ENCODE peak calls at places on chromosomes 13 and 19, in eight cellular contexts. L is foreskin fibroblast, F is heart left ventricle, E is AG04450, M is cardiac muscle cell, Q is PC-9, Y is ovary, N is A549. S is an unnamed sample.

GRCh38 chr13:91722267-91722884 is 324.0 kb downstream of the GPC5 start:
- DNase-seq in L (peak), F (no peak), E (no peak), M (peak), Q (no peak), Y (no peak), N (no peak), S (no peak)

GRCh38 chr13:99854376-99854775 is 117.2 kb downstream of the ZIC5 start:
- DNase-seq in L (no peak), F (no peak), E (no peak), M (no peak), Q (no peak), Y (no peak), N (no peak), S (no peak)

GRCh38 chr19:11203194-11204075 is 6.1 kb upstream of the KANK2 start:
- DNase-seq in L (peak), F (peak), E (peak), M (peak), Q (peak), Y (peak), N (peak), S (peak)

GRCh38 chr13:107216046-107216715 is 648.2 kb upstream of the ARGLU1 start:
- DNase-seq in L (no peak), F (no peak), E (no peak), M (no peak), Q (no peak), Y (no peak), N (no peak), S (no peak)

GRCh38 chr13:53041968-53042485 is 13.4 kb downstream of the OLFM4 start:
- DNase-seq in L (no peak), F (no peak), E (no peak), M (no peak), Q (no peak), Y (no peak), N (no peak), S (no peak)

GRCh38 chr19:52945652-52946321 is 16.9 kb downstream of the ZNF816 start:
- DNase-seq in L (no peak), F (no peak), E (no peak), M (no peak), Q (no peak), Y (no peak), N (no peak), S (no peak)

GRCh38 chr13:76286178-76286577 is 600.0 kb downstream of the KCTD12 start:
- DNase-seq in L (peak), F (no peak), E (peak), M (no peak), Q (no peak), Y (no peak), N (no peak), S (peak)

GRCh38 chr19:28887920-28888618 is 324.9 kb downstream of the UQCRFS1 start:
- DNase-seq in L (no peak), F (no peak), E (no peak), M (peak), Q (no peak), Y (no peak), N (no peak), S (no peak)

GRCh38 chr19:5628919-5629481 is 6.1 kb downstream of the SAFB start:
- DNase-seq in L (no peak), F (no peak), E (no peak), M (no peak), Q (no peak), Y (no peak), N (no peak), S (no peak)

GRCh38 chr13:102598061-102598460 is 1.3 kb downstream of the TPP2 start:
- DNase-seq in L (no peak), F (no peak), E (no peak), M (no peak), Q (no peak), Y (no peak), N (no peak), S (no peak)

GRCh38 chr19:49058592-49058991 is 1.0 kb upstream of the CGB7 start:
- DNase-seq in L (no peak), F (no peak), E (no peak), M (peak), Q (no peak), Y (no peak), N (no peak), S (peak)

GRCh38 chr13:22014469-22014868 is 343.6 kb downstream of the FGF9 start:
- DNase-seq in L (no peak), F (no peak), E (no peak), M (no peak), Q (no peak), Y (no peak), N (no peak), S (peak)

GRCh38 chr19:5131866-5132561 is 163.1 kb downstream of the KDM4B start:
- DNase-seq in L (no peak), F (no peak), E (no peak), M (no peak), Q (peak), Y (no peak), N (no peak), S (no peak)

GRCh38 chr19:15259900-15260299 is 27.7 kb upstream of the EPHX3 start:
- DNase-seq in L (no peak), F (no peak), E (no peak), M (no peak), Q (no peak), Y (no peak), N (no peak), S (no peak)

GRCh38 chr13:105530468-105530867 is 1005.0 kb downstream of the EFNB2 start:
- DNase-seq in L (no peak), F (no peak), E (no peak), M (no peak), Q (no peak), Y (no peak), N (no peak), S (no peak)

GRCh38 chr13:36357692-36358091 is 11.5 kb upstream of the SPART start:
- DNase-seq in L (no peak), F (no peak), E (no peak), M (no peak), Q (no peak), Y (peak), N (no peak), S (peak)

GRCh38 chr13:36571444-36571843 is 102.4 kb upstream of the SERTM1 start:
- DNase-seq in L (no peak), F (no peak), E (no peak), M (no peak), Q (no peak), Y (no peak), N (no peak), S (no peak)

GRCh38 chr19:56562766-56563165 is 4.5 kb upstream of the ZNF470 start:
- DNase-seq in L (no peak), F (no peak), E (no peak), M (no peak), Q (no peak), Y (no peak), N (no peak), S (no peak)

GRCh38 chr13:98487016-98487415 is 89.9 kb downstream of the STK24 start:
- DNase-seq in L (peak), F (no peak), E (no peak), M (no peak), Q (no peak), Y (no peak), N (no peak), S (peak)

GRCh38 chr13:36848228-36848982 is 29.4 kb downstream of the RFXAP start:
- DNase-seq in L (no peak), F (no peak), E (no peak), M (no peak), Q (no peak), Y (no peak), N (no peak), S (no peak)

GRCh38 chr19:49809155-49809986 is 3.7 kb downstream of the FUZ start:
- DNase-seq in L (no peak), F (peak), E (no peak), M (peak), Q (peak), Y (peak), N (peak), S (peak)

GRCh38 chr19:33280351-33280921 is 21.9 kb downstream of the CEBPA start:
- DNase-seq in L (no peak), F (no peak), E (no peak), M (no peak), Q (no peak), Y (no peak), N (no peak), S (no peak)

GRCh38 chr19:18479964-18480723 is 41.7 kb downstream of the ELL start:
- DNase-seq in L (peak), F (peak), E (no peak), M (no peak), Q (no peak), Y (peak), N (no peak), S (peak)

GRCh38 chr13:110867380-110867779 is 47.5 kb downstream of the ANKRD10 start:
- DNase-seq in L (no peak), F (no peak), E (no peak), M (no peak), Q (no peak), Y (no peak), N (no peak), S (no peak)

GRCh38 chr13:113553541-113554332 is 30.8 kb upstream of the TFDP1 start:
- DNase-seq in L (no peak), F (no peak), E (no peak), M (no peak), Q (no peak), Y (peak), N (no peak), S (no peak)

GRCh38 chr13:107866007-107866665 is 349.2 kb downstream of the LIG4 start:
- DNase-seq in L (no peak), F (no peak), E (no peak), M (peak), Q (peak), Y (no peak), N (no peak), S (peak)

DNA sequence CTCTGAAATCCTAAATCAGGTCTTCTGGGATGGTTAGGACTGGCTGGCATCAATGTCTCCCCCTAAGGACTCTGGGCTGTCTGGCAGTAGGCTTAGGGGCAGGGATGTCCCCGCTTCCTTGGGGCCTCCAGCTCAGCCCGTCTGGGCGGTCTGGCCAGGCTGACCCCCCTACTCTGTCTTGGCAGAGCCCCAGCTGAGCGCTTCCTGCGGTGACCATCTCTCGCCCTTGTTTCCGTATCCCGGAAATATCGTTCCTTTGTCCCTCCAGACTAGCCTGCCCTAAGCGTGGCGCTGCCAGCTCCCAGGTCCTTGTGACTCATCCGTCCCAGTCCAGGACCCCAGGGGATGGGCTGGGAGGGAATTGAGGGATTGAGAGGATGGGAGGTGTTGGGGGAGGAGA is 11.3 kb downstream of the GTPBP3 start:
- DNase-seq in L (peak), F (peak), E (no peak), M (no peak), Q (peak), Y (peak), N (peak), S (peak)
- H3K4me3 ChIP-seq in L (peak), F (no peak), E (peak), M (no peak), Q (peak), Y (no peak), N (no peak), S (peak)

DNA sequence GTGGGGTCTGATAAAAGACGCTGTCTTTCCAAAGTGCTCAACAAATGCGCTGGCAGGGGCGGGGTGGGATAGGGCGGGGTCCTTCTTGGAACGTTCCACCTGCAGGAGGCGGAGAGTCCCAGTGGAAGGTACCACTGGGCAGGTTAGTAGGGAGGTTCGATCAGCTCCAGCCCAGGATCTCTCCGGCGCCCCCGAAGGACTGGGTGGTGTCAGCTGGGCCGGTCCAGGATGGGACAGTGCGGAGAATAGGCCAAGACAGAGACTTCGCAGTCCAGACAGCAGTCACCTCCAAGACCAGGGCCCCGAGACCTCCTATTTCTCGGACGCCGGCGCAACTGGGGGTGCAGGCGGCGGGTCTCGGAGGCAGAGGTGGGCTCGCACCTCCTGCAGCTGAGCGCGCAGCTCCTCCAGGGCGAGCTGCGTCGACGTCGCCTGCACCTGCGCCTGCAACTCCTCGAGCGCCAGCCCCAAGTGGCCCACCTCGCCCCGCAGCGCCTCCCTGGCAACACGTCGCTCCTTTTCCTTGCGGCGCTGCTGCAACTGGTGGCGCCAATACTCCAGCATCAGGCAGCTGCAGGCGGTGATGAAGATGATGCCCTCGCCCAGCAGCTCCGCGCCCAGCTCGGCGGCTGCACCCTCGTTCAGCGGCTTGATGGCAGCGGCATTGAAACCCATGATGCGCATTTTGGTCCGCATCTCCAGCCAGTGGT is 21.6 kb downstream of the VASP start:
- DNase-seq in L (no peak), F (no peak), E (no peak), M (peak), Q (peak), Y (no peak), N (no peak), S (no peak)
- H3K4me3 ChIP-seq in L (no peak), F (peak), E (no peak), M (peak), Q (peak), Y (peak), N (no peak), S (no peak)

DNA sequence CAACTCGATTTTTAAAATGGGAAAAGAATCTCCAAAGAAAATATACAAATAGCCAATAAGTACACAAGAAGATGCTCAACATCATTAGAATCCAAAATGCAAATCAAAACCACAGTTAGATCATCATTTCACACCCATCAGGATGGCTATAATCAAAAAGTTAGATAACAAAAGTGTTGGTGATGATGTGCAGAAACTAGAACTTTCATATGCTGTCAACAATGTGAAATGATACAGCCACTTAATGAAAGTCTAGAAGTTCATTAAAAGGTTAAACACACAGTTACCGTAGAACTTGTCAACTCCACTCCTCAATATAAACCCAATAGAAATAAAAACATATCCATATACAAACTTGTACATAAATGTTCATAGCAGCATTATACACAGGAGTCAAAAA is 11.8 kb downstream of the ZC3H13 start:
- DNase-seq in L (no peak), F (no peak), E (no peak), M (no peak), Q (no peak), Y (no peak), N (no peak), S (no peak)
- H3K4me3 ChIP-seq in L (no peak), F (no peak), E (no peak), M (no peak), Q (no peak), Y (no peak), N (no peak), S (no peak)

GRCh38 chr13:38783992-38784875 is 97.4 kb downstream of the FREM2 start:
- DNase-seq in L (no peak), F (no peak), E (no peak), M (no peak), Q (no peak), Y (no peak), N (no peak), S (no peak)
- H3K4me3 ChIP-seq in L (no peak), F (no peak), E (no peak), M (no peak), Q (no peak), Y (no peak), N (no peak), S (no peak)

GRCh38 chr19:1274852-1275259 is 474 bp upstream of the FAM174C start:
- DNase-seq in L (no peak), F (peak), E (no peak), M (no peak), Q (no peak), Y (no peak), N (no peak), S (no peak)

GRCh38 chr19:1276620-1277007 is 1.3 kb downstream of the FAM174C start:
- DNase-seq in L (no peak), F (no peak), E (no peak), M (no peak), Q (no peak), Y (peak), N (no peak), S (no peak)

GRCh38 chr19:1274081-1274851 is 1.1 kb upstream of the FAM174C start:
- DNase-seq in L (no peak), F (no peak), E (no peak), M (no peak), Q (no peak), Y (peak), N (no peak), S (no peak)

GRCh38 chr19:1275976-1276619 is 768 bp downstream of the FAM174C start:
- DNase-seq in L (no peak), F (no peak), E (no peak), M (no peak), Q (no peak), Y (no peak), N (no peak), S (no peak)

GRCh38 chr19:1275260-1275975 is at the start of gene FAM174C:
- DNase-seq in L (peak), F (peak), E (peak), M (peak), Q (peak), Y (peak), N (peak), S (peak)
- H3K4me3 ChIP-seq in L (peak), F (peak), E (peak), M (peak), Q (peak), Y (peak), N (peak), S (peak)

DNA sequence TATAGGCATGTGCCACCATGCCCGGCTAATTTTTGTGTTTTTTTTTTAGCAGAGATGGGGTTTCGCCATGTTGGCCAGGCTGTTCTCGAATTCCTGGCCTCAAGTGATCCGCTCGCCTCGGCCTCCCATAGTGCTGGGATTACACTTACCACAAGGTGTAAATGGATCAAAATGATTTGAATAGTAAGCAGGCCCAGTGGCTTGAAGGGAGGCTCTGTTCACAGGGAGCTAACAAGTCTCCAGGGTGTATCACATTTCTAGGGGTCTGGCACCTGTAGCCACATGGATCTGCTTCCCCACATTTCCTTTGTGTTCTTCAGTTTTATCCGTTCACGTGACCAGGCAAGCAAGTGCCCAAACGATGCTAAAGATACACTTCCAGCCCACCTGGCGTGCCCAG is 13.5 kb upstream of the CNFN start:
- DNase-seq in L (no peak), F (no peak), E (no peak), M (no peak), Q (no peak), Y (no peak), N (no peak), S (no peak)
- H3K4me3 ChIP-seq in L (no peak), F (no peak), E (no peak), M (no peak), Q (no peak), Y (no peak), N (no peak), S (no peak)

DNA sequence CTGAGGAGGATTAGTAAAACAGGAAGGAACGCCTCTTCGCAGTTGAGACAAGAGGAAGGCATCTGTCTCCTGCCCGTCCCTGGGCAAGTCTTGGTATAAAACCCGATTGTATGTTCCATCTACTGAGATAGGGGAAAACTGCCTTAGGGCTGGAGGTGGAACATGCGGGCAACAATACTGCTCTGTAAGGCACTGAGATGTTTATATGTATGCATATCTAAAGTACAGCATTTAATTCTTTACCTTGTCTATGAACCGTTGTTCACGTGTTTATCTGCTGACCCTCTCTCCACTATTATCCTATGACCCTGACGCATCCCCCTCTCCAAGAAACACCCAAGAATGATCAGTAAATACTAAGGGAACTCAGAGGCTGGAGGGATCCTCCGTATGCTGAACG is 722 bp upstream of the TIMM50 start:
- DNase-seq in L (no peak), F (no peak), E (no peak), M (no peak), Q (no peak), Y (no peak), N (no peak), S (no peak)
- H3K4me3 ChIP-seq in L (peak), F (peak), E (no peak), M (no peak), Q (peak), Y (peak), N (peak), S (no peak)

GRCh38 chr13:96388598-96388997 is 298.7 kb downstream of the HS6ST3 start:
- DNase-seq in L (no peak), F (no peak), E (no peak), M (no peak), Q (no peak), Y (no peak), N (no peak), S (no peak)

DNA sequence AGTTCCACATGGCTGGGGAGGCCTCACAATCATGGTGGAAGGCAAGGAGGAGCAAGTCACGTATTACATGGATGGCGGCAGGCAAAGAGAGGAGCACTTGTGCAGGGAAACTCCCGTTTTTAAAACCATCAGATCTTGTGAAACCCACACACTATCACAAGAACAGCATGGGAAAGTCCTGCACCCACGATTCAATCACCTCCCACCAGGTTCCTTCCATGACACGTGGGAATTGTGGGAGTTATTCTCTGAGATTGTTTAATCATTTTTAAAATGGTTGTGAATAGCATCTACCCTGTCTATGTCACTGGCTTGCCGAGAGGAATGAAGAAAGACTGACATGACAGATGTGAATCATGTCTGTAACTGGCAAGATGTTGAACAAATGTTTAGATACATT is 301.7 kb downstream of the HS6ST3 start:
- DNase-seq in L (no peak), F (no peak), E (no peak), M (no peak), Q (no peak), Y (no peak), N (no peak), S (no peak)
- H3K4me3 ChIP-seq in L (no peak), F (no peak), E (no peak), M (no peak), Q (no peak), Y (no peak), N (no peak), S (no peak)